ENCODE peak calls at places on chromosomes 7 and 10, in five cellular contexts. One of them, this sample, is unnamed.

GRCh38 chr7:98360221-98361124 is 40.4 kb downstream of the BAIAP2L1 start:
- DNase-seq in endothelial cell of umbilical vein: no peak
- DNase-seq in HCT116: no peak
- DNase-seq in A549: peak
- DNase-seq in H1: peak
- DNase-seq in this sample: peak

GRCh38 chr10:3861785-3862184 is 76.8 kb upstream of the KLF6 start:
- DNase-seq in H1: no peak
- DNase-seq in A549: no peak
- DNase-seq in HCT116: no peak
- DNase-seq in endothelial cell of umbilical vein: no peak
- DNase-seq in this sample: no peak

GRCh38 chr7:48173983-48174382 is 2.7 kb downstream of the ABCA13 start:
- DNase-seq in endothelial cell of umbilical vein: peak
- DNase-seq in A549: no peak
- DNase-seq in H1: no peak
- DNase-seq in HCT116: no peak
- DNase-seq in this sample: no peak

GRCh38 chr10:46557319-46558140 is 1.1 kb upstream of the GPRIN2 start:
- DNase-seq in A549: peak
- DNase-seq in H1: no peak
- DNase-seq in endothelial cell of umbilical vein: no peak
- DNase-seq in HCT116: no peak
- DNase-seq in this sample: no peak

GRCh38 chr7:70193514-70193913 is 595.2 kb downstream of the AUTS2 start:
- DNase-seq in H1: no peak
- DNase-seq in HCT116: no peak
- DNase-seq in A549: no peak
- DNase-seq in endothelial cell of umbilical vein: no peak
- DNase-seq in this sample: peak

GRCh38 chr10:28797904-28798371 is 120.6 kb downstream of the BAMBI start:
- DNase-seq in A549: no peak
- DNase-seq in H1: no peak
- DNase-seq in endothelial cell of umbilical vein: no peak
- DNase-seq in HCT116: no peak
- DNase-seq in this sample: no peak

GRCh38 chr10:98664329-98665042 is 217.8 kb upstream of the HPS1 start:
- DNase-seq in HCT116: peak
- DNase-seq in endothelial cell of umbilical vein: peak
- DNase-seq in A549: peak
- DNase-seq in H1: no peak
- DNase-seq in this sample: peak

GRCh38 chr7:139642283-139642682 is 118.8 kb downstream of the CLEC2L start:
- DNase-seq in endothelial cell of umbilical vein: no peak
- DNase-seq in H1: no peak
- DNase-seq in A549: no peak
- DNase-seq in HCT116: no peak
- DNase-seq in this sample: peak

GRCh38 chr7:140059288-140060242 is 3.2 kb downstream of the PARP12 start:
- DNase-seq in H1: no peak
- DNase-seq in A549: peak
- DNase-seq in HCT116: peak
- DNase-seq in endothelial cell of umbilical vein: peak
- DNase-seq in this sample: peak

GRCh38 chr7:158771213-158771817 is 58.0 kb downstream of the ESYT2 start:
- DNase-seq in A549: no peak
- DNase-seq in H1: no peak
- DNase-seq in HCT116: no peak
- DNase-seq in endothelial cell of umbilical vein: no peak
- DNase-seq in this sample: no peak

GRCh38 chr10:36181421-36181820 is 539.3 kb upstream of the FZD8 start:
- DNase-seq in A549: no peak
- DNase-seq in endothelial cell of umbilical vein: peak
- DNase-seq in HCT116: no peak
- DNase-seq in H1: no peak
- DNase-seq in this sample: no peak

GRCh38 chr10:11443468-11444147 is 167.8 kb downstream of the USP6NL start:
- DNase-seq in A549: no peak
- DNase-seq in H1: no peak
- DNase-seq in endothelial cell of umbilical vein: no peak
- DNase-seq in HCT116: no peak
- DNase-seq in this sample: no peak

GRCh38 chr10:113169111-113169510 is 219.1 kb downstream of the TCF7L2 start:
- DNase-seq in HCT116: no peak
- DNase-seq in endothelial cell of umbilical vein: no peak
- DNase-seq in H1: no peak
- DNase-seq in A549: no peak
- DNase-seq in this sample: no peak

GRCh38 chr7:16989883-16990413 is 108.2 kb upstream of the AGR3 start:
- DNase-seq in endothelial cell of umbilical vein: peak
- DNase-seq in HCT116: peak
- DNase-seq in A549: peak
- DNase-seq in H1: no peak
- DNase-seq in this sample: no peak

GRCh38 chr10:11863353-11864105 is 40.4 kb downstream of the PROSER2 start:
- DNase-seq in HCT116: no peak
- DNase-seq in H1: no peak
- DNase-seq in endothelial cell of umbilical vein: no peak
- DNase-seq in A549: no peak
- DNase-seq in this sample: no peak

GRCh38 chr10:133592716-133593115 is 27.3 kb upstream of the SYCE1 start:
- DNase-seq in endothelial cell of umbilical vein: no peak
- DNase-seq in A549: no peak
- DNase-seq in H1: no peak
- DNase-seq in HCT116: no peak
- DNase-seq in this sample: no peak

GRCh38 chr7:37916673-37917660 is at the start of gene SFRP4:
- DNase-seq in A549: peak
- DNase-seq in endothelial cell of umbilical vein: peak
- DNase-seq in HCT116: peak
- DNase-seq in H1: no peak
- DNase-seq in this sample: peak

GRCh38 chr7:129298268-129298893 is 73.6 kb downstream of the AHCYL2 start:
- DNase-seq in endothelial cell of umbilical vein: peak
- DNase-seq in HCT116: peak
- DNase-seq in H1: no peak
- DNase-seq in A549: peak
- DNase-seq in this sample: peak

GRCh38 chr7:19919156-19920085 is 146.0 kb upstream of the TMEM196 start:
- DNase-seq in A549: no peak
- DNase-seq in endothelial cell of umbilical vein: peak
- DNase-seq in HCT116: no peak
- DNase-seq in H1: no peak
- DNase-seq in this sample: no peak

GRCh38 chr7:82805527-82805960 is 357.1 kb downstream of the PCLO start:
- DNase-seq in H1: no peak
- DNase-seq in HCT116: peak
- DNase-seq in A549: peak
- DNase-seq in endothelial cell of umbilical vein: peak
- DNase-seq in this sample: peak
- TF ChIP-seq MAX in H1: no peak
- TF ChIP-seq MAX in HCT116: peak
- TF ChIP-seq MAX in A549: no peak
- TF ChIP-seq MAX in endothelial cell of umbilical vein: no peak
- TF ChIP-seq MAX in this sample: peak

DNA sequence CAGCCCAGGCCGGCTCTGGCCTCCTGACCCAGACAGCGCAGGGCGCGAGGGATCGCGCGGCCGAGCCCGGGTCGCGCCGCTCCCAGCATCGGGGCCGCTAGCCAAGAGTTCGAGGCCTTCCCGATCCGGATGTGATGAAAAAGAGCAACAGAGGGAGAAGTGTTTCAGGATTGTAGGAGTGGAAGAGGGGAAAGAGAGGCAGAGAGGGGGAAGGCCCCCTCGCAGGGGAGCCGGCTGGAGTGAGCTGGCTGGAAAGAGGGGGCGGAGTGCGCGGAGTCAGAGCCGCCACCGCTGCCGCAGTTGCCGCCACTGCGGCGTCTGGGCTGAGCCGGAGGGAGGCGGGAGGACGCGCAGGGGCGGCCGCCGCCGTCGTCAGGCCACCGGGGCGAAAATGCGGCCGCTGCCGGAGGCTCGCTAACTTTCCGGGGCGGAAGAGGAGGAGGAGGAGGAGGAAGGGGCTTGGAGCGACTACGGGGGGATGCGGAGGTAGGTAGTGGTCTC is 307 bp downstream of the MDFIC start:
- DNase-seq in A549: peak
- DNase-seq in endothelial cell of umbilical vein: peak
- DNase-seq in HCT116: no peak
- DNase-seq in H1: no peak
- DNase-seq in this sample: peak
- TF ChIP-seq POLR2A in A549: peak
- TF ChIP-seq POLR2A in endothelial cell of umbilical vein: peak
- TF ChIP-seq POLR2A in HCT116: peak
- TF ChIP-seq POLR2A in H1: peak
- TF ChIP-seq POLR2A in this sample: no peak

DNA sequence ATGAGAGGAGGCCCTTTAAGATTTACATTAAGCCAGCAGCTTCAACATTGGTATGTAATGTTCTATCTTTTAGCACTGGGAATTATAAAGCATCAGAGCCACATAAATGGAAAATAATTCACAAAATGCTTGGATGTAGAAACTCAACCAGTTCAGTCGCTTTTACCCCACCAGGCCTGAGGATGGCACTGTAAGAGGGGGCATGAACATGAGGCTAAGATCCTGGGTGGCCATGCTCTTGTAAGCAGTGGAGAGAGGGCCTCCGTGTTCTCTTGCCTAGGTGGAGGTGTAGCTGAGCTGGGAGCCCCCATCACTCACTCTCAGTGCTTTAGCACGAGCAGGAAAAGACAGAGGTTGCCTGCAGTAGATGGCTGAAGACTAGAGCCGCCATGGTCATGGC is 238.8 kb downstream of the FANK1 start:
- DNase-seq in endothelial cell of umbilical vein: no peak
- DNase-seq in H1: no peak
- DNase-seq in HCT116: no peak
- DNase-seq in A549: no peak
- DNase-seq in this sample: peak
- TF ChIP-seq CTCF in endothelial cell of umbilical vein: no peak
- TF ChIP-seq CTCF in H1: peak
- TF ChIP-seq CTCF in HCT116: peak
- TF ChIP-seq CTCF in A549: no peak
- TF ChIP-seq CTCF in this sample: no peak

GRCh38 chr10:130242483-130242882 is 106.3 kb downstream of the GLRX3 start:
- DNase-seq in HCT116: no peak
- DNase-seq in A549: no peak
- DNase-seq in H1: no peak
- DNase-seq in endothelial cell of umbilical vein: no peak
- DNase-seq in this sample: no peak

GRCh38 chr10:130244031-130244927 is 108.1 kb downstream of the GLRX3 start:
- DNase-seq in A549: no peak
- DNase-seq in HCT116: no peak
- DNase-seq in H1: no peak
- DNase-seq in endothelial cell of umbilical vein: no peak
- DNase-seq in this sample: no peak

GRCh38 chr10:130243015-130243414 is 106.8 kb downstream of the GLRX3 start:
- DNase-seq in HCT116: no peak
- DNase-seq in endothelial cell of umbilical vein: no peak
- DNase-seq in H1: no peak
- DNase-seq in A549: no peak
- DNase-seq in this sample: peak

GRCh38 chr10:130244928-130245495 is 108.8 kb downstream of the GLRX3 start:
- DNase-seq in A549: no peak
- DNase-seq in H1: no peak
- DNase-seq in HCT116: no peak
- DNase-seq in endothelial cell of umbilical vein: no peak
- DNase-seq in this sample: no peak

DNA sequence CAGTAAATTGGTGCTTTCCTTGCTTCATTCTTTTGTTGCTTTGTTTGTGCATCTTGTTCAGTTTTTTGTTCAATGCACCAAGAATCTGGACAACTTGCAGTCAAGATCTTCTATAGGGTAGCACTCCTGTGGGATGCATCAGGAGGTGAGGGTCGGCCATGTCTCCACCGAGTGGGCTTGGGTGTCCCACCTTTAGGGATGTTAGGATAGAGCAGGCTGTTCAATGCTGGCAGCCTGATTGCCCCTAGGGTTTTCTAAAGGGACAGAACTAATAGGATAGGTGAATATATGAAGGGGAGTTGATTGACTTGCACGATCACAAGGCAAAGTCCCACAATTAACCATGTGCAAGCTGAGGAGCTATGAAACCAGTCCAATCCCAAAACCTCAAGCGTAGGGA is 109.9 kb downstream of the GLRX3 start:
- DNase-seq in endothelial cell of umbilical vein: no peak
- DNase-seq in HCT116: no peak
- DNase-seq in H1: no peak
- DNase-seq in A549: no peak
- DNase-seq in this sample: no peak
- TF ChIP-seq MAX in endothelial cell of umbilical vein: no peak
- TF ChIP-seq MAX in HCT116: no peak
- TF ChIP-seq MAX in H1: no peak
- TF ChIP-seq MAX in A549: no peak
- TF ChIP-seq MAX in this sample: no peak